ENCODE peak calls at places on chromosome 7, in nine cellular contexts. One of them, this sample, is unnamed.
A peak's percentile ranks its signal among the peaks of the same experiment; 100 is the strongest.

GRCh38 chr7:42605381-42605780 is 306.5 kb downstream of the C7orf25 start:
- DNase-seq in right cardiac atrium: no peak
- DNase-seq in MM.1S: no peak
- DNase-seq in adrenal gland: no peak
- DNase-seq in PC-9: no peak
- DNase-seq in CD8-positive, alpha-beta T cell: no peak
- DNase-seq in CD4-positive, alpha-beta T cell: no peak
- DNase-seq in heart left ventricle: no peak
- DNase-seq in DND-41: no peak
- DNase-seq in this sample: no peak

GRCh38 chr7:127000725-127001124 is 252.0 kb downstream of the GRM8 start:
- DNase-seq in right cardiac atrium: no peak
- DNase-seq in MM.1S: no peak
- DNase-seq in adrenal gland: no peak
- DNase-seq in PC-9: no peak
- DNase-seq in CD8-positive, alpha-beta T cell: no peak
- DNase-seq in CD4-positive, alpha-beta T cell: no peak
- DNase-seq in heart left ventricle: no peak
- DNase-seq in DND-41: no peak
- DNase-seq in this sample: no peak

GRCh38 chr7:135235841-135236240 is 2.2 kb downstream of the STRA8 start:
- DNase-seq in right cardiac atrium: no peak
- DNase-seq in MM.1S: no peak
- DNase-seq in adrenal gland: no peak
- DNase-seq in PC-9: no peak
- DNase-seq in CD8-positive, alpha-beta T cell: no peak
- DNase-seq in CD4-positive, alpha-beta T cell: no peak
- DNase-seq in heart left ventricle: no peak
- DNase-seq in DND-41: no peak
- DNase-seq in this sample: no peak

GRCh38 chr7:33432825-33433224 is 303.5 kb downstream of the BBS9 start:
- DNase-seq in right cardiac atrium: no peak
- DNase-seq in MM.1S: no peak
- DNase-seq in adrenal gland: no peak
- DNase-seq in PC-9: no peak
- DNase-seq in CD8-positive, alpha-beta T cell: no peak
- DNase-seq in CD4-positive, alpha-beta T cell: no peak
- DNase-seq in heart left ventricle: no peak
- DNase-seq in DND-41: no peak
- DNase-seq in this sample: no peak

GRCh38 chr7:51430480-51431086 is 114.0 kb upstream of the COBL start:
- DNase-seq in right cardiac atrium: peak; percentile 21
- DNase-seq in MM.1S: peak; percentile 73
- DNase-seq in adrenal gland: peak; percentile 66
- DNase-seq in PC-9: peak; percentile 60
- DNase-seq in CD8-positive, alpha-beta T cell: no peak
- DNase-seq in CD4-positive, alpha-beta T cell: no peak
- DNase-seq in heart left ventricle: no peak
- DNase-seq in DND-41: peak; percentile 54
- DNase-seq in this sample: peak; percentile 27

GRCh38 chr7:6258440-6259182 is 13.8 kb downstream of the CYTH3 start:
- DNase-seq in right cardiac atrium: no peak
- DNase-seq in MM.1S: peak; percentile 40
- DNase-seq in adrenal gland: no peak
- DNase-seq in PC-9: no peak
- DNase-seq in CD8-positive, alpha-beta T cell: no peak
- DNase-seq in CD4-positive, alpha-beta T cell: no peak
- DNase-seq in heart left ventricle: no peak
- DNase-seq in DND-41: no peak
- DNase-seq in this sample: no peak

GRCh38 chr7:64872809-64873500 is 30.1 kb upstream of the ZNF273 start:
- DNase-seq in right cardiac atrium: no peak
- DNase-seq in MM.1S: no peak
- DNase-seq in adrenal gland: no peak
- DNase-seq in PC-9: no peak
- DNase-seq in CD8-positive, alpha-beta T cell: no peak
- DNase-seq in CD4-positive, alpha-beta T cell: no peak
- DNase-seq in heart left ventricle: no peak
- DNase-seq in DND-41: peak; percentile 0
- DNase-seq in this sample: no peak

GRCh38 chr7:85021090-85021704 is 165.7 kb downstream of the SEMA3D start:
- DNase-seq in right cardiac atrium: no peak
- DNase-seq in MM.1S: no peak
- DNase-seq in adrenal gland: no peak
- DNase-seq in PC-9: no peak
- DNase-seq in CD8-positive, alpha-beta T cell: no peak
- DNase-seq in CD4-positive, alpha-beta T cell: no peak
- DNase-seq in heart left ventricle: no peak
- DNase-seq in DND-41: no peak
- DNase-seq in this sample: no peak

GRCh38 chr7:104327963-104328307 is 468 bp upstream of the LHFPL3 start:
- DNase-seq in right cardiac atrium: no peak
- DNase-seq in MM.1S: no peak
- DNase-seq in adrenal gland: no peak
- DNase-seq in PC-9: no peak
- DNase-seq in CD8-positive, alpha-beta T cell: no peak
- DNase-seq in CD4-positive, alpha-beta T cell: no peak
- DNase-seq in heart left ventricle: no peak
- DNase-seq in DND-41: no peak
- DNase-seq in this sample: no peak

GRCh38 chr7:29606287-29606721 is 42.7 kb downstream of the PRR15 start:
- DNase-seq in right cardiac atrium: no peak
- DNase-seq in MM.1S: no peak
- DNase-seq in adrenal gland: peak; percentile 37
- DNase-seq in PC-9: peak; percentile 96
- DNase-seq in CD8-positive, alpha-beta T cell: no peak
- DNase-seq in CD4-positive, alpha-beta T cell: no peak
- DNase-seq in heart left ventricle: no peak
- DNase-seq in DND-41: no peak
- DNase-seq in this sample: no peak

DNA sequence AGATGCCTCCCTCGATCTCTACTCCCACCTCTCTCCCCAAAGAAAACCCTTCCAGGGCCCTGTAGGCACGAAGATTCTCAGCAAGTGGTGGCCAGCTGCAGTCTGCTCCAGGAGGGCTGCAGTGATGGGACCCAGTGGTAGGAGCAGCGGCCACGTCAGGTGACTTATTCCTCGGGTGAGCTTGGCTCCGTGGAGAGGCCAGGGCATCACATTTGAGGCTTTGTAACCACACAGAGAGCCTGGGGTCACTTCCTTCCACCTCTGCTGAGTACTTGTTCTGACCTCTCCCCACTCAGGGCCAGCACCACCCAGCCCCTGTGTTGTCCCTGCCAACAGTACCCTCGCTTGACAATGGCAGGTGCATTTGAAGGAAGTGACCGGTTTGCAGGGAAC is 17.9 kb upstream of the EN2 start:
- DNase-seq in right cardiac atrium: no peak
- DNase-seq in MM.1S: no peak
- DNase-seq in adrenal gland: no peak
- DNase-seq in PC-9: no peak
- DNase-seq in CD8-positive, alpha-beta T cell: no peak
- DNase-seq in CD4-positive, alpha-beta T cell: no peak
- DNase-seq in heart left ventricle: no peak
- DNase-seq in DND-41: no peak
- DNase-seq in this sample: no peak
- H3K27me3 ChIP-seq in right cardiac atrium: peaks cover 5% of the 10 kb centered on the region
- H3K27me3 ChIP-seq in MM.1S: peaks cover 62% of the 10 kb centered on the region
- H3K27me3 ChIP-seq in adrenal gland: no peaks in the 10 kb centered on the region
- H3K27me3 ChIP-seq in PC-9: peaks cover 100% of the 10 kb centered on the region
- H3K27me3 ChIP-seq in CD8-positive, alpha-beta T cell: peaks cover 4% of the 10 kb centered on the region
- H3K27me3 ChIP-seq in CD4-positive, alpha-beta T cell: peaks cover 45% of the 10 kb centered on the region
- H3K27me3 ChIP-seq in heart left ventricle: peaks cover 55% of the 10 kb centered on the region
- H3K27me3 ChIP-seq in DND-41: peaks cover 5% of the 10 kb centered on the region
- H3K27me3 ChIP-seq in this sample: no peaks in the 10 kb centered on the region

DNA sequence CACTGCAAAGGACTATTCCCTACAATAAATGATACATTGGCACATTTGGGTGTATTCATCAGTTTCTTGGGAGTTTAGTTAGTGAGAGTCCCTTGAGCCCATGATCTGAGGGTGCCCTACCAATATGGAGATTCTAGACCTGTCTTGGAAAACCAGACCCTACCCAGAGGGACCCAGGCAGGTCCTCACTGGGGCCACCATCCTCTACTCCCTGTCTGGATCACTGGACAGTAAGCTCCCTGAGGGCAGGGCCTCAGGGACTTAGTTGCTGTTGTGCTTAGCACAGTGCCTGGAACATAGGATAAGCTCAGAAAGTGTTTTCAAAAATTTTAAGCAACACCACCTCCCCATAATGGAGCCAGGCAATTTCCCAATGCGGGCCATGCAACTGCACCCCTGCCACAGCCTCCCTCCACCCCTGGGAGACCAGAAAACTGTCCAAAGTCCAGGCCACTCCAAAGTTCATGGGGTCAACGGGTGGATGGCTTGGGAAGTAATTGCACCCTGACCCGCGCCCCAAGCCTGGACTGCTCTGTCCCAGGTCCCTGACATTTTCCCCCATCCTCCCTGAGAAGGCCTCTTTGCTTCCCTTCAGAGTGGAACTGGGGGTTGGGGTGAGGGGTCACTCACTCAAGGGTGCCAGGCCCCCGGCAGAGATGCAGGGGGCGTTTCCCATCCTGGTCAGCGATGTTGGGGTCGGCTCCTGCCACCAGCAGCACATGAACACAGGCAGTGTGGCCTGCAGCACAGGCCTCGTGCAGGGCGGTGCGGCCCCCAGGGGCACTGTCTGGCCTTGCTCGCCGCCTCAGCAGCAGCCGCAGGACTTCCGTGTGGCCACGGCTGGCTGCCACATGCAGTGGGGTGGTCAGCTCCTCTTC is 1.0 kb downstream of the ASB10 start:
- DNase-seq in right cardiac atrium: no peak
- DNase-seq in MM.1S: no peak
- DNase-seq in adrenal gland: no peak
- DNase-seq in PC-9: no peak
- DNase-seq in CD8-positive, alpha-beta T cell: no peak
- DNase-seq in CD4-positive, alpha-beta T cell: no peak
- DNase-seq in heart left ventricle: no peak
- DNase-seq in DND-41: no peak
- DNase-seq in this sample: no peak
- H3K27me3 ChIP-seq in right cardiac atrium: no peaks in the 10 kb centered on the region
- H3K27me3 ChIP-seq in MM.1S: peaks cover 86% of the 10 kb centered on the region
- H3K27me3 ChIP-seq in adrenal gland: no peaks in the 10 kb centered on the region
- H3K27me3 ChIP-seq in PC-9: peaks cover 97% of the 10 kb centered on the region
- H3K27me3 ChIP-seq in CD8-positive, alpha-beta T cell: no peaks in the 10 kb centered on the region
- H3K27me3 ChIP-seq in CD4-positive, alpha-beta T cell: no peaks in the 10 kb centered on the region
- H3K27me3 ChIP-seq in heart left ventricle: no peaks in the 10 kb centered on the region
- H3K27me3 ChIP-seq in DND-41: peaks cover 3% of the 10 kb centered on the region
- H3K27me3 ChIP-seq in this sample: no peaks in the 10 kb centered on the region

GRCh38 chr7:100894860-100895700 is 608 bp downstream of the ACHE start:
- DNase-seq in right cardiac atrium: peak; percentile 61
- DNase-seq in MM.1S: no peak
- DNase-seq in adrenal gland: no peak
- DNase-seq in PC-9: no peak
- DNase-seq in CD8-positive, alpha-beta T cell: no peak
- DNase-seq in CD4-positive, alpha-beta T cell: peak; percentile 49
- DNase-seq in heart left ventricle: peak; percentile 59
- DNase-seq in DND-41: peak; percentile 55
- DNase-seq in this sample: peak; percentile 70

GRCh38 chr7:100895701-100895955 is at the start of gene ACHE:
- DNase-seq in right cardiac atrium: no peak
- DNase-seq in MM.1S: no peak
- DNase-seq in adrenal gland: no peak
- DNase-seq in PC-9: no peak
- DNase-seq in CD8-positive, alpha-beta T cell: no peak
- DNase-seq in CD4-positive, alpha-beta T cell: no peak
- DNase-seq in heart left ventricle: no peak
- DNase-seq in DND-41: no peak
- DNase-seq in this sample: no peak

GRCh38 chr7:100897111-100897608 is 1.5 kb upstream of the ACHE start:
- DNase-seq in right cardiac atrium: peak; percentile 71
- DNase-seq in MM.1S: no peak
- DNase-seq in adrenal gland: peak; percentile 63
- DNase-seq in PC-9: no peak
- DNase-seq in CD8-positive, alpha-beta T cell: no peak
- DNase-seq in CD4-positive, alpha-beta T cell: no peak
- DNase-seq in heart left ventricle: no peak
- DNase-seq in DND-41: no peak
- DNase-seq in this sample: peak; percentile 43

GRCh38 chr7:100896743-100897051 is 1.0 kb upstream of the ACHE start:
- DNase-seq in right cardiac atrium: no peak
- DNase-seq in MM.1S: no peak
- DNase-seq in adrenal gland: no peak
- DNase-seq in PC-9: no peak
- DNase-seq in CD8-positive, alpha-beta T cell: no peak
- DNase-seq in CD4-positive, alpha-beta T cell: no peak
- DNase-seq in heart left ventricle: no peak
- DNase-seq in DND-41: no peak
- DNase-seq in this sample: no peak

DNA sequence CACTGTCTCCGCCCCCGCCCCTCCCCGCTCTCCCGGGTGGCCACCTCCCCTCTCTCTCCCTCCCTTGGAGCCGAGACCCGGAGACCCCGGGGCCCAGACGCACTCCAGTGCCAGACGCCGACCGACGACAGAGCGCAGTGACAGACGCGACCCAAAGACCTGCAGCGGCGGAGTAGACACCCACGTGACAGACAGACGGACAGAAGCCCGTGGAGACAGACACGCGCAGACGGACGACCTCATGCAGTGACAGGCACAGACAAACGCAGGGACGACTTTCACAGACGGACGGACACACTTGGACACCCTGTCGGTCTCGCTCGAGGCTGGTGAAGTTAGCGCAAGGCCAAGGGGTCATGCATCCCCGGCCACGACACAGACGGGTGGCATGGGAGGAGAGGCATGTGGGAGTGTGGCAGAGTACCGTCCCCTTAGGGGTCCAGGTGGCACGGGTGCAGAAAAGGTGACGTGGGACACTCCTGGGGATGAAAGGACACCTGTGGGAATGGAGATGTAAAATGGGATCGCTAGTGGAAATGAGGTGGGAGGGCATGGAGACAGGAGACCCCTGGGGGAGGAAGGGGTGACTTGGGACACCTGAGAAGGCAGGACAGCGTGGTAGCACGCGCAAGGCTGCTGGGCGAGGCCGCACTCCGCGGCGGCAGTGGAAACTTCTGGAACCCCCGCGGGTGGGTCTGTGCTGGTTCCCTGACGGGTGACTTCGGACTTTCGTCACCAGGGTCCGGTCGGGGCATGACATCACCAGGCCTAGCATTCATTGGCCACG is 461 bp upstream of the ACHE start:
- DNase-seq in right cardiac atrium: peak; percentile 49
- DNase-seq in MM.1S: no peak
- DNase-seq in adrenal gland: peak; percentile 54
- DNase-seq in PC-9: no peak
- DNase-seq in CD8-positive, alpha-beta T cell: no peak
- DNase-seq in CD4-positive, alpha-beta T cell: no peak
- DNase-seq in heart left ventricle: no peak
- DNase-seq in DND-41: no peak
- DNase-seq in this sample: peak; percentile 73
- H3K27me3 ChIP-seq in right cardiac atrium: no peaks in the 10 kb centered on the region
- H3K27me3 ChIP-seq in MM.1S: peaks cover 71% of the 10 kb centered on the region
- H3K27me3 ChIP-seq in adrenal gland: peaks cover 29% of the 10 kb centered on the region
- H3K27me3 ChIP-seq in PC-9: peaks cover 11% of the 10 kb centered on the region
- H3K27me3 ChIP-seq in CD8-positive, alpha-beta T cell: peaks cover 8% of the 10 kb centered on the region
- H3K27me3 ChIP-seq in CD4-positive, alpha-beta T cell: peaks cover 66% of the 10 kb centered on the region
- H3K27me3 ChIP-seq in heart left ventricle: peaks cover 68% of the 10 kb centered on the region
- H3K27me3 ChIP-seq in DND-41: peaks cover 5% of the 10 kb centered on the region
- H3K27me3 ChIP-seq in this sample: peaks cover 23% of the 10 kb centered on the region

GRCh38 chr7:30844483-30844874 is 67.2 kb upstream of the AQP1 start:
- DNase-seq in right cardiac atrium: no peak
- DNase-seq in MM.1S: no peak
- DNase-seq in adrenal gland: no peak
- DNase-seq in PC-9: no peak
- DNase-seq in CD8-positive, alpha-beta T cell: no peak
- DNase-seq in CD4-positive, alpha-beta T cell: no peak
- DNase-seq in heart left ventricle: no peak
- DNase-seq in DND-41: no peak
- DNase-seq in this sample: no peak
- H3K27me3 ChIP-seq in right cardiac atrium: no peaks in the 10 kb centered on the region
- H3K27me3 ChIP-seq in MM.1S: no peaks in the 10 kb centered on the region
- H3K27me3 ChIP-seq in adrenal gland: no peaks in the 10 kb centered on the region
- H3K27me3 ChIP-seq in PC-9: no peaks in the 10 kb centered on the region
- H3K27me3 ChIP-seq in CD8-positive, alpha-beta T cell: no peaks in the 10 kb centered on the region
- H3K27me3 ChIP-seq in CD4-positive, alpha-beta T cell: no peaks in the 10 kb centered on the region
- H3K27me3 ChIP-seq in heart left ventricle: no peaks in the 10 kb centered on the region
- H3K27me3 ChIP-seq in DND-41: no peaks in the 10 kb centered on the region
- H3K27me3 ChIP-seq in this sample: no peaks in the 10 kb centered on the region